ENCODE peak calls at places on chromosomes 1 and 21, in six cellular contexts. O is neuronal stem cell, Y is mesendoderm, H is mesenchymal stem cell, I is IMR-90, D is H9. C is an unnamed sample.

GRCh38 chr1:237814319-237814924 is 76.3 kb downstream of the ZP4 start:
- DNase-seq in O (peak), Y (peak), H (peak), I (peak), D (no peak), C (no peak)

GRCh38 chr1:38114231-38114630 is 67.6 kb upstream of the POU3F1 start:
- DNase-seq in O (no peak), Y (no peak), H (no peak), I (no peak), D (no peak), C (no peak)

GRCh38 chr1:22925111-22925510 is 47.6 kb downstream of the LACTBL1 start:
- DNase-seq in O (no peak), Y (no peak), H (no peak), I (peak), D (no peak), C (no peak)

GRCh38 chr21:43269981-43270670 is 101.3 kb downstream of the CRYAA start:
- DNase-seq in O (no peak), Y (no peak), H (no peak), I (no peak), D (no peak), C (no peak)

GRCh38 chr21:26844258-26845065 is 747 bp downstream of the ADAMTS1 start:
- DNase-seq in O (peak), Y (peak), H (peak), I (peak), D (peak), C (peak)

GRCh38 chr1:62274496-62274895 is 44.7 kb downstream of the KANK4 start:
- DNase-seq in O (no peak), Y (no peak), H (no peak), I (no peak), D (no peak), C (no peak)

GRCh38 chr21:26587621-26588260 is 14.7 kb upstream of the CYYR1 start:
- DNase-seq in O (no peak), Y (no peak), H (peak), I (peak), D (no peak), C (no peak)

GRCh38 chr1:189939967-189940366 is 537.7 kb downstream of the BRINP3 start:
- DNase-seq in O (no peak), Y (no peak), H (no peak), I (peak), D (no peak), C (no peak)

GRCh38 chr1:22418852-22419480 is 32.7 kb upstream of the ZBTB40 start:
- DNase-seq in O (no peak), Y (peak), H (peak), I (peak), D (no peak), C (no peak)

GRCh38 chr1:55321947-55322346 is 106.8 kb upstream of the USP24 start:
- DNase-seq in O (no peak), Y (no peak), H (peak), I (peak), D (no peak), C (no peak)

GRCh38 chr21:42112857-42113256 is 41.7 kb downstream of the UMODL1 start:
- DNase-seq in O (no peak), Y (no peak), H (peak), I (peak), D (no peak), C (no peak)

GRCh38 chr1:43973981-43974442 is 748 bp upstream of the ATP6V0B start:
- DNase-seq in O (no peak), Y (no peak), H (no peak), I (no peak), D (no peak), C (no peak)

DNA sequence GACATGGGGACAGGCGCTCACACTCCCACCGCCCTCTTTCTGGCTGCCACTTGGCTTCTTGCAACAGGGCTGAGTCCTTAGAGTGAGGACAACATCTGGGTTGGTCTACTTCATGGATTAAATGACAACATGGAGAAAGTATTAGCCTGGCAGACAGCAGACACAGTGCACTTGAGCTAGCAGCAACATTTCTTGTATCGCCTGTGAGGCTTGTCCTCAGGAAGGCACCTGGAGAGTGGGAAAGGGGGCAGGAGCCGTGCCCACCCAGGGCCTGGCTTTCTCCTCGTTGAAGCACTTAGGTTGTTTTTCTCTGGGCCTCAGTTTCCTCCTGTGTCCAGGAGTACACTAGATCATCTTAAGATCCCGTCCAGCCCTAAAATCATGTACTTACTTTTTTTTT is 3.7 kb downstream of the ELF3 start:
- DNase-seq in O (no peak), Y (no peak), H (no peak), I (no peak), D (no peak), C (no peak)
- H2BK15ac ChIP-seq in O (no peak), Y (no peak), H (no peak), I (no peak), D (no peak), C (no peak)

GRCh38 chr1:29624320-29624719 is 388.0 kb downstream of the PTPRU start:
- DNase-seq in O (no peak), Y (no peak), H (no peak), I (no peak), D (no peak), C (no peak)
- H2BK15ac ChIP-seq in O (no peak), Y (no peak), H (no peak), I (no peak), D (no peak), C (no peak)

GRCh38 chr1:107739183-107739582 is 225.8 kb downstream of the VAV3 start:
- DNase-seq in O (no peak), Y (no peak), H (no peak), I (no peak), D (no peak), C (no peak)
- H2BK15ac ChIP-seq in O (no peak), Y (no peak), H (no peak), I (no peak), D (no peak), C (no peak)

DNA sequence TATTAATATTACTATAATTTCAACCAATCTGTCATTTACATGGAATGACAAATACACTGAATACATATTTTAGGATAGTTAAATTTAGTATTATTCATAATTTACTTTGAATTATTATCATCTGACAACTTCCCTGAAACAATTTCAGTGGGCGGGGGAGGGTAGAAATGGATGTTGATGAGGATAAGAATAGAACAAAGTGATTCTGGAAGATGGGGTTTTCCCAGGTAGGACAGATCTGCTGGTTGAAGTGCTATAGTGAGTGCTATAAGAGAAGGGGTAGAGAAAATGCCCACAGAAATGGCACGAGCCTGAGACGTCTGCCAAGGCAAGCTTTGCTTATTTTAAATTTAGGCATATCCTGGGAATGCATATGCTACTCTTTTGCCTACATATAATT is 3.2 kb downstream of the CFH start:
- DNase-seq in O (no peak), Y (no peak), H (no peak), I (no peak), D (no peak), C (no peak)
- H2BK15ac ChIP-seq in O (no peak), Y (no peak), H (no peak), I (no peak), D (no peak), C (no peak)

GRCh38 chr1:229896306-229896705 is 170.7 kb upstream of the GALNT2 start:
- DNase-seq in O (no peak), Y (no peak), H (no peak), I (no peak), D (no peak), C (no peak)

GRCh38 chr1:229894535-229894934 is 172.5 kb upstream of the GALNT2 start:
- DNase-seq in O (no peak), Y (no peak), H (no peak), I (no peak), D (no peak), C (no peak)

GRCh38 chr1:229895605-229896004 is 171.4 kb upstream of the GALNT2 start:
- DNase-seq in O (no peak), Y (no peak), H (no peak), I (no peak), D (no peak), C (no peak)

GRCh38 chr1:229900220-229900619 is 166.8 kb upstream of the GALNT2 start:
- DNase-seq in O (no peak), Y (no peak), H (no peak), I (no peak), D (no peak), C (no peak)

DNA sequence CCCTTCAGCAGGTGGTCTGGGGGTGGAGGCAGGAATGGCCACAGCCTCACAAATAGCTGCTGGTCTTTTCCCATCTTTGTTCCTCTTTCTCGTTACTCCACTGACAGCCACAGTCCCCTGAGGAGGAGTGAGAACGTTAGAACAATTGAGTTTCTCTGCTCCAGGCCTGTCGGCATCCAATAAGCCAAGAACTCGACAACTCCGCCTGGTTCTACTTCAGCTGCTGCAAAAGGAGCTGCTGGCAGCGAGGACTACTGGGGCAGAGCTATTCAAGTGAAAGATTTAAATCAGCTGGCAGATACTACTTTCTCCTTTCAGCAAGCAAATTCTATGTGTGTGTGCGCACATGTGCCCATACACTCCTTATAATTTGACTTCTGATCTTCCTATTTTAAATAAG is 169.5 kb upstream of the GALNT2 start:
- DNase-seq in O (no peak), Y (peak), H (no peak), I (no peak), D (no peak), C (no peak)
- H2BK15ac ChIP-seq in O (no peak), Y (no peak), H (no peak), I (no peak), D (no peak), C (no peak)

GRCh38 chr21:31894441-31894840 is 21.6 kb downstream of the HUNK start:
- DNase-seq in O (no peak), Y (peak), H (no peak), I (no peak), D (no peak), C (no peak)

GRCh38 chr21:31897311-31897710 is 24.5 kb downstream of the HUNK start:
- DNase-seq in O (no peak), Y (no peak), H (no peak), I (peak), D (no peak), C (no peak)

GRCh38 chr21:31892686-31893085 is 19.9 kb downstream of the HUNK start:
- DNase-seq in O (no peak), Y (peak), H (no peak), I (no peak), D (peak), C (no peak)

GRCh38 chr21:31893841-31894240 is 21.0 kb downstream of the HUNK start:
- DNase-seq in O (no peak), Y (peak), H (no peak), I (no peak), D (no peak), C (no peak)

GRCh38 chr21:31895069-31895851 is 22.4 kb downstream of the HUNK start:
- DNase-seq in O (no peak), Y (peak), H (peak), I (peak), D (peak), C (no peak)
- H2BK15ac ChIP-seq in O (no peak), Y (no peak), H (no peak), I (peak), D (no peak), C (no peak)

GRCh38 chr1:108828074-108828961 is 28.6 kb downstream of the AKNAD1 start:
- DNase-seq in O (peak), Y (peak), H (peak), I (peak), D (peak), C (peak)
- H2BK15ac ChIP-seq in O (no peak), Y (no peak), H (no peak), I (peak), D (no peak), C (no peak)

C was measured in H1.